ENCODE peak calls at places on chromosome 9, in eight cellular contexts. B is prostate gland, I is ovary, A is psoas muscle, U is HCT116, N is upper lobe of right lung, L is Peyer's patch, K is right cardiac atrium. X is an unnamed sample. For H3K27me3, H3K9me3 and H3K4me1, the result is how much of the 10 kb centered on the place peaks cover.

GRCh38 chr9:86287013-86287412 is 4.7 kb upstream of the ISCA1 start:
- DNase-seq in B (no peak), I (no peak), A (no peak), U (no peak), N (no peak), L (no peak), K (no peak), X (peak)

GRCh38 chr9:105307731-105308130 is 63.3 kb downstream of the SLC44A1 start:
- DNase-seq in B (no peak), I (no peak), A (no peak), U (no peak), N (no peak), L (no peak), K (no peak), X (no peak)

GRCh38 chr9:130934702-130935659 is 4.1 kb downstream of the FIBCD1 start:
- DNase-seq in B (no peak), I (no peak), A (no peak), U (no peak), N (no peak), L (no peak), K (no peak), X (peak)

GRCh38 chr9:15482146-15482545 is 28.6 kb downstream of the PSIP1 start:
- DNase-seq in B (no peak), I (no peak), A (no peak), U (no peak), N (no peak), L (no peak), K (no peak), X (no peak)

GRCh38 chr9:6822696-6823095 is 64.9 kb downstream of the KDM4C start:
- DNase-seq in B (no peak), I (no peak), A (no peak), U (no peak), N (no peak), L (no peak), K (no peak), X (no peak)

GRCh38 chr9:8234286-8234819 is 434.8 kb upstream of the DMAC1 start:
- DNase-seq in B (no peak), I (no peak), A (no peak), U (no peak), N (no peak), L (no peak), K (no peak), X (peak)

GRCh38 chr9:8262625-8263622 is 463.3 kb upstream of the DMAC1 start:
- DNase-seq in B (no peak), I (peak), A (no peak), U (no peak), N (no peak), L (no peak), K (peak), X (no peak)

GRCh38 chr9:37432020-37432419 is 9.5 kb downstream of the GRHPR start:
- DNase-seq in B (no peak), I (no peak), A (no peak), U (no peak), N (no peak), L (no peak), K (no peak), X (no peak)

GRCh38 chr9:33927694-33928093 is 110.7 kb downstream of the UBE2R2 start:
- DNase-seq in B (no peak), I (no peak), A (no peak), U (no peak), N (no peak), L (no peak), K (no peak), X (peak)

GRCh38 chr9:77714077-77714549 is 66.0 kb upstream of the GNA14 start:
- DNase-seq in B (no peak), I (no peak), A (no peak), U (no peak), N (no peak), L (no peak), K (no peak), X (no peak)

GRCh38 chr9:69326261-69326660 is 1.2 kb downstream of the ENTREP1 start:
- DNase-seq in B (peak), I (no peak), A (no peak), U (no peak), N (no peak), L (no peak), K (peak), X (peak)

GRCh38 chr9:87382902-87383301 is 114.8 kb upstream of the DAPK1 start:
- DNase-seq in B (no peak), I (no peak), A (peak), U (no peak), N (no peak), L (no peak), K (peak), X (no peak)

GRCh38 chr9:2291980-2292704 is 277.0 kb downstream of the SMARCA2 start:
- DNase-seq in B (peak), I (no peak), A (peak), U (no peak), N (no peak), L (no peak), K (no peak), X (peak)

GRCh38 chr9:36936498-36936831 is 97.6 kb downstream of the PAX5 start:
- DNase-seq in B (no peak), I (no peak), A (no peak), U (no peak), N (no peak), L (no peak), K (no peak), X (no peak)

DNA sequence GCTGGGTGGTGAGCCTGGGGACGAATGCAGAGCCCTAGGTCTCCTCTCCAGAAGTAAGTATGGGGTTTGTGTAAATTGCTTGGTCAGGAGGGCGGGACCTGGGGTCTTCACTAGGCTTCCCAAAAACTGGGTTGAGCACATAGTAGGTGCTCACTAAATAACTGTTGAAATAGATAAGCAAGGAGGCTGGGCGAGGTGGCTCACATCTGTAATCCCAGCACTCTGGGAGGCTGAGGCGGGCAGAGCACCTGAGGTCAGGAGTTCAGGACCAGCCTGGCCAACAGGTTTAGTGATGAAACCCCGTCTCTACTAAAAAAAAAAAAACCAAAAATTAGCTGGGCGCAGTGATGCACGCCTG is 163.9 kb upstream of the IER5L start:
- DNase-seq in B (no peak), I (no peak), A (no peak), U (no peak), N (no peak), L (no peak), K (no peak), X (no peak)
- H3K27me3 ChIP-seq in B (under half), I (under half), A (under half), U (under half), N (under half), L (under half), K (under half), X (under half)

DNA sequence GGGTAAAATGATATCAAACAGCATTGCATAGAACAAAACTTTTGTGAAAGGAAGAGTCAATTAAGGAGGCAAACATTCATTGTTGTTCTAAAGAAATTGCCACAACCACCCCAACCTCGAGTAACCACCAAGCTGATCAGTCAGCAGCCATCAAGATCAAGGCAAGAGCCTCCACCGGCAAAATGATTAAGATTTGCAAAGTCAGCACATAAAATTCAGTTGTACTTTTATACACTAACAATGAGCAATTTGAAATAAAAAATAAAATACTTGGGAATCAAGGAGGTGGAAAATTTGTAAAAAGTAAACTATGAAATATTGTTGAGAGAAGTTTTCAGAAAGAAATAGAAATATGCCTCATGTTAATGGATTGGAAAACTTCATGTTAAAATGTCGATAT is 1118.5 kb downstream of the PTPRD start:
- DNase-seq in B (no peak), I (no peak), A (no peak), U (no peak), N (no peak), L (no peak), K (no peak), X (no peak)
- H3K9me3 ChIP-seq in B (under half), I (under half), A (under half), U (under half), N (under half), L (under half), K (under half), X (under half)

GRCh38 chr9:35686222-35687203 is 3.2 kb downstream of the TPM2 start:
- DNase-seq in B (no peak), I (no peak), A (no peak), U (no peak), N (no peak), L (no peak), K (no peak), X (no peak)
- H3K4me1 ChIP-seq in B (under half), I (under half), A (under half), U (under half), N (under half), L (under half), K (under half), X (under half)

GRCh38 chr9:135388530-135388929 is 91.1 kb upstream of the PPP1R26 start:
- DNase-seq in B (no peak), I (no peak), A (no peak), U (no peak), N (no peak), L (no peak), K (no peak), X (no peak)

GRCh38 chr9:135391759-135392158 is 87.8 kb upstream of the PPP1R26 start:
- DNase-seq in B (no peak), I (no peak), A (no peak), U (no peak), N (no peak), L (no peak), K (no peak), X (no peak)

GRCh38 chr9:135394699-135395645 is 84.6 kb upstream of the PPP1R26 start:
- DNase-seq in B (no peak), I (no peak), A (no peak), U (no peak), N (no peak), L (no peak), K (no peak), X (no peak)

GRCh38 chr9:135394131-135394530 is 85.5 kb upstream of the PPP1R26 start:
- DNase-seq in B (no peak), I (no peak), A (no peak), U (no peak), N (no peak), L (no peak), K (no peak), X (no peak)

DNA sequence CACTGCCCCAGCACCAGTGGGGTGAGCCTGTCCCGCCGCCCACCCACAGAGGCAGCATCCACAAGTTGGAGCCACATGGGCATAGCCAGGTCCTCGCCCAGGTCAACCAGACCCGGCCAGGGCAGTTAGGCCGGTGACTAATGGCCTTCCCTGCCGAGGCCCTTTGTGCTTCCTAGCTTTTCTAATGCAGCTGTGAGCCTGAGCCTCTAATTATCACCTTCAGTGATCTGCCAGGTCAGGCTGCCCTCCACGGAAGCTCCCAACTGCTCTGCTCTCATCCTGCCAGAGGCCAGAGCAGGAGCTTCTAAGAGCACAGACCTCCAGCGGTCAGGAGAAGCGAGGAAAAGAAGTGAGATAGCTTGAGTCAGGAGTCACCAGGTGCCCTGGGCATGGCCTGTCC is 87.1 kb upstream of the PPP1R26 start:
- DNase-seq in B (no peak), I (no peak), A (no peak), U (no peak), N (no peak), L (no peak), K (no peak), X (peak)
- H3K27me3 ChIP-seq in B (under half), I (under half), A (under half), U (under half), N (under half), L (under half), K (under half), X (under half)

DNA sequence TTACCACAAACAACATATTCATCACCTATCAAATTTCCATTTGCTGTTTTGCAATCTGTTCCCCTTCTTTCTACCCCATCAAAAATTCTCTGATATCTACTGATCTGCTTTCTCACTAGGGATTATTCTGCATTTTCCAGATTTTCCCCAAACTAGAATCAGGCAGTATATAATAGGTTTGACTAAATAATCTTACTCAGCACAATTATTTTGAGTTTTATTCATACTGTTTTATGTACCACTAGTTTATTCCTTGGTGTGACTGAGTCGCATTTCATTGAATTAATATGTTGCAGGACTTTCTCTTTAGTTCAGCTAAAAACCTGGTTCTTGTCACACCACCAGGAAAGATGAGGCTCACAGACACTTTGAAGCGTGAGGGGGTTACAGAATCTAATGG is 131.4 kb downstream of the CYLC2 start:
- DNase-seq in B (no peak), I (no peak), A (no peak), U (no peak), N (no peak), L (no peak), K (no peak), X (no peak)
- H3K9me3 ChIP-seq in B (under half), I (under half), A (under half), U (under half), N (under half), L (under half), K (under half), X (half or more)

DNA sequence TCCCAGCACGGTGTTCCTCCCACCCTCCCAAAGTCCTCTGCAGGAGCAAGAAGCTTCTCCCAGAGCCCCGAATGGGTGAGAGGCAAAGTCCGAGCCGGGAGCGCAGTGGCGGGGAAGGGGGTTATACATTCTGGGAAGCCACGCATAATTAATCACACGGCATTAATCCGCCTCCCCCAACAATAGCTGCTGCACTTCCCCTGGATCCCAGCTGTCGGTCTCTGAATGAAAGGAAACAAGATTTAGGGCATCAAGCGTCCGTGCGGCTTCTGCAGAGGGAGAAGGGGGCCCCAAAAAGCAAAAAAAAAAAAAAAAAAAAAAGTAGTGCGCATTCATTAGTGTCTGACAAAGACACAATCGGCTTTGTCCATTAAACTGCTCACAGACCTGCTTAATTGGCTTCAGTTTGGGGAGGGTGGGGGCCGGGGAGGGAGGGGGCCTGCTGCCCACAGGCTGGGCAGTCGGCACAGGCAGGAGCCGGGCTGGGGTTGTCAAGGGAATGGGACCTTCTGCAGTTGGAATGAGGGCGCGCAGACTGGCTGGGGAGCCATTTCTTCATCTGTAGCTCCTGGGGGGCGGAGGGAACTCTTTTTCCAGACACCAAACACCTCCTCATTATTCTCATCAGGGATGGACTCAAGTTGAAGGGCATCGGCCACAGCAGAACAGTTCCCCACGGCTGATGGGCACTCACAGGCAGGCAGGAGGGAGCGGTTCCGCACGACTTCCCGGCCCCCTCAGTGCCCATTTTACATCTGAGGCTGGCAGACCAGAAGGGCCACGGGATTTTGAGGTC is 3.4 kb downstream of the NOTCH1 start:
- DNase-seq in B (no peak), I (no peak), A (no peak), U (no peak), N (no peak), L (no peak), K (no peak), X (no peak)
- H3K4me1 ChIP-seq in B (under half), I (under half), A (under half), U (under half), N (half or more), L (half or more), K (under half), X (under half)

DNA sequence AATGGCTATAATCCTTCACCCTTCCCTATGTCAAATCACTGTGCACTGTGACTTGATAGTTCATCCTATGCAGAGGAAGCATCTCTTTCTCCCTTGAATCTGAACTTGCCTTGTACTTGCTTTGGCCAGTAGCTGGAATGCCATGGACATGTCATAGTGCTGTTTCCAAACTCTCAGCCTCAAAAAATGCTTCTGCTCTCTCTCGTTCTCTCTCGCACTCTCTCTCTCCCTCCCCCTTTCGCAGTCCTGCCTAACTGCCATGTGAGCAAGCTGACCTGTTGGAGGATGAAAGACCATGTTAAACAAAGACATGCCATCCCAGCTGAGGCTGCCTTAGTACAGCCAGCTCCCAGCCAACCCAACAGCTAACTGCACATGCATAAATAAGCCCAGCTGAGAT is 283.9 kb upstream of the TLE4 start:
- DNase-seq in B (no peak), I (no peak), A (no peak), U (no peak), N (no peak), L (no peak), K (no peak), X (peak)
- H3K27me3 ChIP-seq in B (under half), I (under half), A (under half), U (under half), N (under half), L (under half), K (under half), X (under half)

GRCh38 chr9:23319092-23319491 is 506.9 kb downstream of the ELAVL2 start:
- DNase-seq in B (no peak), I (no peak), A (no peak), U (no peak), N (no peak), L (no peak), K (no peak), X (no peak)

GRCh38 chr9:23326597-23326996 is 499.4 kb downstream of the ELAVL2 start:
- DNase-seq in B (no peak), I (no peak), A (no peak), U (no peak), N (no peak), L (no peak), K (no peak), X (no peak)

GRCh38 chr9:23322392-23322791 is 503.6 kb downstream of the ELAVL2 start:
- DNase-seq in B (no peak), I (no peak), A (no peak), U (no peak), N (no peak), L (no peak), K (no peak), X (no peak)

GRCh38 chr9:23324511-23324910 is 501.5 kb downstream of the ELAVL2 start:
- DNase-seq in B (no peak), I (no peak), A (no peak), U (no peak), N (no peak), L (no peak), K (no peak), X (no peak)

DNA sequence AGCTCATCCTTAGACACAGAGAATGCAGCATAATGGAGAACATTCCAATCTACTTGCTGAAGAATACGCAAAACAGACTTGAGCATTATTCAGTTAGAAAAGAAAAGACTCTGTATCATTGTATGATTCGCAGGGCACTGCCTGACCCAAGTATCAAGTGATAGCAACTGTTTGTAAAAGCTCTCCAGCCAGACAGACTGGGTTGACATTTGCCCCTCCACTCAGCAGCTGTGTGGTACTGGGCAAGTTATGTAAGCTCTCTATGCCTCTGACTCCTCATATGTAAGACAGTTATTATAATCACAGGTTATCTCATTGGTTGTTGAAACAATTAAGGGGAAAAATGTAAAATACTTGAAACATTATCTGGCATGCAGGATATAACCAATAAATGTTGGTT is 505.0 kb downstream of the ELAVL2 start:
- DNase-seq in B (no peak), I (no peak), A (no peak), U (no peak), N (no peak), L (no peak), K (no peak), X (no peak)
- H3K9me3 ChIP-seq in B (under half), I (under half), A (under half), U (under half), N (under half), L (under half), K (under half), X (under half)

DNA sequence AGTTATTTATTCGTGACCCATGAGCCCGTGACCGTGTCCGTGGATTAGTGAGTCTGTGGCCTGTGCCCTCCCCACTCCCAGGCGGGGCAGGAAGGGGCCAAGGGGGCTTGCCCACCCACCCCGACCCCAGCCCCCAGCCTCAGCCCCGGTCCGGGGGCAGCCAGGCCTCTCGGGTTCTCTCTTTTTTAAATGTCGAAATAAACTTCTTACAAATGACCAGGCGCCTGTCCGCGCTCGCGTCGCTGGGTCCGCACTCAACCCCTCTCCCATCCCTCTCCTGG is 7.6 kb downstream of the BARHL1 start:
- DNase-seq in B (no peak), I (no peak), A (no peak), U (no peak), N (no peak), L (no peak), K (no peak), X (no peak)
- H3K4me1 ChIP-seq in B (under half), I (under half), A (under half), U (under half), N (under half), L (under half), K (under half), X (under half)

X was measured in endodermal cell.